ENCODE peak calls at places on chromosome 15, in eight cellular contexts. F is GM23248, X is MM.1S, I is OCI-LY7, D is HCT116, W is PC-3, B is SK-N-SH, J is hepatocyte. Y is an unnamed sample.

GRCh38 chr15:60752973-60753720 is 274.2 kb upstream of the ICE2 start:
- DNase-seq in F (no peak), X (no peak), I (no peak), D (no peak), W (no peak), B (no peak), J (no peak), Y (no peak)

GRCh38 chr15:27863000-27863399 is 236.1 kb downstream of the OCA2 start:
- DNase-seq in F (no peak), X (no peak), I (no peak), D (no peak), W (no peak), B (no peak), J (no peak), Y (no peak)

GRCh38 chr15:96327155-96327741 is 3.3 kb upstream of the NR2F2 start:
- DNase-seq in F (peak; percentile 94), X (peak; percentile 88), I (peak; percentile 5), D (peak; percentile 73), W (peak; percentile 90), B (peak; percentile 65), J (peak; percentile 86), Y (peak; percentile 75)

GRCh38 chr15:74265046-74265639 is 29.0 kb downstream of the CCDC33 start:
- DNase-seq in F (peak; percentile 51), X (no peak), I (peak; percentile 21), D (no peak), W (peak; percentile 26), B (no peak), J (peak; percentile 79), Y (peak; percentile 96)

GRCh38 chr15:48722764-48723661 is 77.5 kb upstream of the FBN1 start:
- DNase-seq in F (peak; percentile 94), X (no peak), I (no peak), D (peak; percentile 62), W (peak; percentile 93), B (no peak), J (no peak), Y (no peak)

GRCh38 chr15:28019594-28020320 is 79.4 kb downstream of the OCA2 start:
- DNase-seq in F (no peak), X (no peak), I (no peak), D (no peak), W (no peak), B (peak; percentile 54), J (no peak), Y (peak; percentile 27)

GRCh38 chr15:43081283-43081682 is 24.6 kb downstream of the UBR1 start:
- DNase-seq in F (no peak), X (no peak), I (no peak), D (no peak), W (no peak), B (no peak), J (no peak), Y (no peak)

GRCh38 chr15:101028772-101029438 is 109.7 kb downstream of the LRRK1 start:
- DNase-seq in F (no peak), X (no peak), I (no peak), D (no peak), W (no peak), B (no peak), J (no peak), Y (no peak)

GRCh38 chr15:57017024-57017423 is 98.6 kb downstream of the TCF12 start:
- DNase-seq in F (peak; percentile 35), X (no peak), I (peak; percentile 5), D (no peak), W (peak; percentile 19), B (peak; percentile 5), J (no peak), Y (peak; percentile 54)

GRCh38 chr15:42845581-42845980 is 75.0 kb downstream of the TTBK2 start:
- DNase-seq in F (peak; percentile 1), X (no peak), I (no peak), D (no peak), W (peak; percentile 87), B (no peak), J (no peak), Y (no peak)

GRCh38 chr15:78732634-78733033 is 78.6 kb downstream of the ADAMTS7 start:
- DNase-seq in F (no peak), X (no peak), I (no peak), D (no peak), W (no peak), B (no peak), J (no peak), Y (no peak)

GRCh38 chr15:79408041-79408440 is 24.1 kb upstream of the MINAR1 start:
- DNase-seq in F (peak; percentile 10), X (no peak), I (no peak), D (no peak), W (no peak), B (no peak), J (peak; percentile 13), Y (no peak)

GRCh38 chr15:70210538-70210937 is 112.8 kb upstream of the TLE3 start:
- DNase-seq in F (no peak), X (no peak), I (peak; percentile 10), D (no peak), W (no peak), B (no peak), J (no peak), Y (peak; percentile 45)

GRCh38 chr15:62059108-62059817 is 984 bp downstream of the VPS13C start:
- DNase-seq in F (peak; percentile 40), X (peak; percentile 31), I (peak; percentile 23), D (no peak), W (peak; percentile 11), B (peak; percentile 42), J (no peak), Y (no peak)

GRCh38 chr15:62060116-62060895 is at the start of gene VPS13C:
- DNase-seq in F (peak; percentile 97), X (peak; percentile 96), I (peak; percentile 95), D (peak; percentile 84), W (peak; percentile 89), B (peak; percentile 98), J (peak; percentile 97), Y (peak; percentile 95)

GRCh38 chr15:62059818-62060115 is 480 bp downstream of the VPS13C start:
- DNase-seq in F (peak; percentile 77), X (peak; percentile 90), I (peak; percentile 80), D (no peak), W (peak; percentile 17), B (no peak), J (peak; percentile 69), Y (no peak)

GRCh38 chr15:62060896-62061280 is 641 bp upstream of the VPS13C start:
- DNase-seq in F (no peak), X (peak; percentile 30), I (no peak), D (no peak), W (no peak), B (no peak), J (no peak), Y (no peak)

GRCh38 chr15:62058327-62059028 is 1.8 kb downstream of the VPS13C start:
- DNase-seq in F (no peak), X (no peak), I (no peak), D (no peak), W (no peak), B (no peak), J (no peak), Y (no peak)
- H3K9me2 ChIP-seq in F (no peaks in the 10 kb centered on the region), X (no peaks in the 10 kb centered on the region), I (no peaks in the 10 kb centered on the region), D (no peaks in the 10 kb centered on the region), W (no peaks in the 10 kb centered on the region), B (no peaks in the 10 kb centered on the region), J (no peaks in the 10 kb centered on the region), Y (no peaks in the 10 kb centered on the region)

GRCh38 chr15:63555520-63555919 is 41.7 kb upstream of the FBXL22 start:
- DNase-seq in F (no peak), X (no peak), I (no peak), D (no peak), W (no peak), B (no peak), J (no peak), Y (no peak)

GRCh38 chr15:63560741-63561448 is 36.3 kb upstream of the FBXL22 start:
- DNase-seq in F (peak; percentile 5), X (no peak), I (no peak), D (no peak), W (no peak), B (no peak), J (no peak), Y (peak; percentile 48)

GRCh38 chr15:63556246-63556645 is 40.9 kb upstream of the FBXL22 start:
- DNase-seq in F (no peak), X (no peak), I (no peak), D (no peak), W (no peak), B (no peak), J (no peak), Y (no peak)

GRCh38 chr15:63556736-63557135 is 40.5 kb upstream of the FBXL22 start:
- DNase-seq in F (no peak), X (no peak), I (no peak), D (no peak), W (no peak), B (no peak), J (no peak), Y (no peak)

GRCh38 chr15:63559753-63560152 is 37.4 kb upstream of the FBXL22 start:
- DNase-seq in F (no peak), X (no peak), I (no peak), D (no peak), W (no peak), B (no peak), J (no peak), Y (peak; percentile 71)
- TF ChIP-seq EZH2phosphoT487 in F (no peak), X (no peak), I (no peak), D (no peak), W (no peak), B (no peak), J (no peak), Y (no peak)

DNA sequence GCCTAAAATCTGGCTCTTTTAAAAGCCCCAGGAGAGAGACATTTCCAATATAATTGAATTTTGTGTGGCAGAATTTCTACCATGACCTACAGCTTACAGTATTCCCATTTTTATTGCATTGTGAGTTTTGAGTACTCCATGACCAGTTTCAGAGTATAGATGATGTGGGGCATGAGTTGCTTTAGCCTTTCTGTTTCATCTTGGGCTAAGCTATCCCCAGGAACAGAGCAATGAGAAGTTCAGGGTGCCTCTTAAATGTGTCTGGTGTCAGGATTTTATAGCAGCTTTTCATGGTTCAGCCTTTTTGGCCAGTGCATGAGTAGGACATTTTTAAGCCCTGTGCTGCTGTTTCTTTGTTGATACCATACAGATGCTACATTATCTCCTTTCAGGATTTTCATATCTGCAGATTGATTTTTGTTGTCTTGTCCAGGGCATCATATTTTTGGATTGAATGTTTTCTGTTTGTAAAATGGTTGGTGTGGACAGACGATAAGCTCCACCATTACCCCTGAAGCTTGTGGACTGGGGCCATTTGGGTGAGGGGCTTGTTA is 3.5 kb downstream of the ABHD2 start:
- DNase-seq in F (no peak), X (no peak), I (no peak), D (no peak), W (no peak), B (no peak), J (no peak), Y (no peak)
- H3K4me3 ChIP-seq in F (no peak overlapping the region), X (peak overlapping the region; percentile 44), I (no peak overlapping the region), D (no peak overlapping the region), W (peak overlapping the region; percentile 63), B (peak overlapping the region; percentile 41), J (no peak overlapping the region), Y (no peak overlapping the region)

DNA sequence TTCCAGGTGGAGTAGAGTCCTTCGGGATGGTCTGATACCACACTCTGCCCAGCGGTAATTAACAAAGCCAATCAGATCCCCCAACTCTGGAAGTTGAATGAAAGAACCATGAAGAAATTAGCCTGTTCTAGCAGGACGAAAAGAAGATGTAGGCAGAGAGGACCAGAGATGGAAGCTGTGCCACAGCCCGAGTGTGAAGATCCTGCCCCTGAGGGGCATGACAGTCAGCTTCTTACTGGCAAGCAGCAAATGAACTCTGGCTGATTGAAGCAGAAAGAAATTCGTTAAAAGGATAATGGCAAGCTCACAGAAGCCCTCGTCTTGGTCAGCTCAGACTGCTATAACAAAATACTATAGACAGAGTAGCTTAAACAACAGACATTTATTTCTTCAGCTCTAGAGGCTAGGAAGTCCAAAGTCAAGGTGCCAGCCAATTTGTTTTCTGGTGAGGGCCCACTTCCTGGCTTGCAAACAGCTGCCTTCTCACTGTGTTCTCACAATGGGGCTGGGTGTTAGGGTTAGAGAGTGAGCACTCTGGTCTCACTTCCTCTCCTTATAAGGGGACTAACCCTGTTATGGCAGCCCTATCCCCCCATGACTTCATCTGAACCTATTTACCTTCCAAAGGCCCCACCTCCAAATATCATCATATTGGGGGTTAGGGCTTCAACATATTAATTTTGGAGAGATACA is 307.1 kb downstream of the VPS13C start:
- DNase-seq in F (no peak), X (no peak), I (no peak), D (no peak), W (no peak), B (no peak), J (no peak), Y (no peak)
- H3K9me2 ChIP-seq in F (no peaks in the 10 kb centered on the region), X (no peaks in the 10 kb centered on the region), I (no peaks in the 10 kb centered on the region), D (no peaks in the 10 kb centered on the region), W (no peaks in the 10 kb centered on the region), B (no peaks in the 10 kb centered on the region), J (no peaks in the 10 kb centered on the region), Y (no peaks in the 10 kb centered on the region)